ENCODE peak calls at places on chromosomes 2 and 18, in four cellular contexts. P, N, V and J are unnamed samples.
A peak's percentile ranks its signal among the peaks of the same experiment; 100 is the strongest.

GRCh38 chr2:169983506-169983905 is 156.3 kb downstream of the UBR3 start:
- DNase-seq in P (no peak), N (no peak), V (no peak), J (no peak)

GRCh38 chr18:1483386-1483785 is 578.7 kb downstream of the ADCYAP1 start:
- DNase-seq in P (no peak), N (no peak), V (no peak), J (no peak)

GRCh38 chr2:113762377-113763118 is 6.1 kb upstream of the SLC35F5 start:
- DNase-seq in P (no peak), N (no peak), V (no peak), J (no peak)

GRCh38 chr2:10120938-10121574 is 1.5 kb upstream of the RRM2 start:
- DNase-seq in P (no peak), N (peak; percentile 55), V (peak; percentile 57), J (no peak)

GRCh38 chr2:51256736-51257135 is 224.8 kb upstream of the NRXN1 start:
- DNase-seq in P (no peak), N (no peak), V (no peak), J (no peak)

GRCh38 chr2:192236136-192236535 is 41.4 kb upstream of the TMEFF2 start:
- DNase-seq in P (no peak), N (no peak), V (no peak), J (no peak)

GRCh38 chr2:160175169-160176130 is 24.6 kb downstream of the ITGB6 start:
- DNase-seq in P (no peak), N (no peak), V (no peak), J (no peak)

GRCh38 chr2:85394256-85394655 is 15.9 kb downstream of the CAPG start:
- DNase-seq in P (no peak), N (no peak), V (no peak), J (no peak)

GRCh38 chr2:32011566-32011960 is 755 bp upstream of the MEMO1 start:
- DNase-seq in P (no peak), N (no peak), V (peak; percentile 34), J (no peak)

GRCh38 chr2:157785866-157786662 is 90.1 kb downstream of the ACVR1 start:
- DNase-seq in P (no peak), N (no peak), V (no peak), J (no peak)

GRCh38 chr2:79855264-79856006 is 342.6 kb downstream of the CTNNA2 start:
- DNase-seq in P (peak; percentile 6), N (peak; percentile 21), V (no peak), J (no peak)

GRCh38 chr2:221517362-221518121 is 54.6 kb downstream of the EPHA4 start:
- DNase-seq in P (no peak), N (peak; percentile 67), V (peak; percentile 66), J (peak; percentile 52)

GRCh38 chr2:83531211-83531610 is 927.9 kb downstream of the SUCLG1 start:
- DNase-seq in P (no peak), N (no peak), V (no peak), J (no peak)

GRCh38 chr2:38666578-38666926 is 638 bp downstream of the GALM start:
- DNase-seq in P (no peak), N (peak; percentile 89), V (peak; percentile 34), J (no peak)

GRCh38 chr2:61660511-61661388 is 122.6 kb upstream of the XPO1 start:
- DNase-seq in P (no peak), N (no peak), V (no peak), J (no peak)

GRCh38 chr18:63213331-63213900 is 106.2 kb downstream of the BCL2 start:
- DNase-seq in P (no peak), N (no peak), V (no peak), J (no peak)

GRCh38 chr2:110984654-110985053 is 136.1 kb upstream of the BCL2L11 start:
- DNase-seq in P (no peak), N (no peak), V (no peak), J (no peak)

GRCh38 chr2:194954216-194954615 is 702.8 kb upstream of the SLC39A10 start:
- DNase-seq in P (no peak), N (no peak), V (no peak), J (no peak)

GRCh38 chr2:159484537-159484936 is 131.8 kb downstream of the BAZ2B start:
- DNase-seq in P (no peak), N (no peak), V (no peak), J (no peak)

GRCh38 chr2:149799296-149799695 is 211.7 kb upstream of the MMADHC start:
- DNase-seq in P (no peak), N (no peak), V (no peak), J (no peak)

GRCh38 chr2:85707304-85707703 is 13.1 kb downstream of the GNLY start:
- DNase-seq in P (peak; percentile 92), N (peak; percentile 80), V (peak; percentile 84), J (peak; percentile 79)

GRCh38 chr2:27870724-27871123 is 19.5 kb downstream of the RBKS start:
- DNase-seq in P (no peak), N (no peak), V (no peak), J (no peak)

GRCh38 chr2:12717191-12717987 is 653 bp downstream of the TRIB2 start:
- DNase-seq in P (peak; percentile 40), N (peak; percentile 45), V (peak; percentile 70), J (no peak)

GRCh38 chr18:44701227-44701626 is 20.5 kb downstream of the SETBP1 start:
- DNase-seq in P (no peak), N (no peak), V (no peak), J (no peak)

GRCh38 chr2:97348265-97348664 is 235.3 kb downstream of the ANKRD36 start:
- DNase-seq in P (no peak), N (no peak), V (no peak), J (no peak)

GRCh38 chr18:78727877-78728276 is 251.7 kb upstream of the SALL3 start:
- DNase-seq in P (no peak), N (no peak), V (no peak), J (no peak)

DNA sequence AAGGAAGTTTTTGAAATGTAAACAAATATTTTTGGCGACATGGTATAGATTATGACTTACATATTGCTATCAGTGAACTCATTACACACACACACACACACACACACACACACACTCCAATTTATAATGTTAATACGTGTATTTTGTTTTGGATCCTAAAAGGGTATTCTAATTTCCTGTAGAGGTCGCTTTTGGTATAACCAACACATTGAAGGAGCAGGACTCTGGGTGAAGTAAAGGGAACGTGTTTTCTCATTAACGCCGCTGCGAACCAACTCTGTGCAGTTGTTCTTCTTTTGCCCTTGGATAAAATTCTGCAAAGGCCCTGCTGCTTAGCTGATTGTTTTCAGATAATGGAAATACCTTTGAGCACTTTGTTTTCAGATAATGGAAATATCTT is 190.4 kb downstream of the PMAIP1 start:
- DNase-seq in P (no peak), N (no peak), V (peak; percentile 7), J (no peak)
- TF ChIP-seq CTCF in P (no peak), N (no peak), V (peak; percentile 37), J (no peak)

GRCh38 chr18:5476961-5477800 is 66.6 kb downstream of the EPB41L3 start:
- DNase-seq in P (no peak), N (no peak), V (no peak), J (no peak)
- TF ChIP-seq CTCF in P (no peak), N (no peak), V (no peak), J (no peak)

DNA sequence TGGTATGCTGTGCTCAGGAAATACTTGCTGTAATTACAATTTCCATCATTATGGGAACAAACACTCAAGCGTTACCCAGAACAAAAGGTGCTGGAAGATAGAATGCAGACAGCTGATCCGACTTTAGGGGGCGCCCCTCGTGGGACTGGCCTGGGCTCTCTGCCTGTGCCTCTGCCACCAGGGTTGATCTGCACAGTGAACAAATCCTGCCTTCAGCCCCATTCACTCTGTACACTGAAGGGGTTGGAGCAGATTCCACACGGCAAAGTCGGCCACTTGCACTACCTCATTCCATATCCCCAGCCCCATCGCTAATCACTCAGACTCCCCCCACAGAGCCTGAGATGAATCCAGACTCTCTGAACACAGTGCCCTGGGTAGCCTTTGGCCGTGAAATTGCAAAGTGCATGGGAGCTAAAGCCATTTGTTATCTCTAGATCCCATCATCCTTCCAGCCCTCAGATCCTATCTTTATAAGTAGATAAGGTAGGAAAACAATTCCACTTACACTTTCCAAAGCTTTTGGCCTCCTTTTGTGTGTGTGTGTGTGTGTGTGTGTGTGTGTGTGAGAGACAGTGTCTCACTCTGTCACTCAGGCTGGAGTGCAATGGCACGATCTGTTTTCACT is 69.3 kb downstream of the INPP5D start:
- DNase-seq in P (peak; percentile 21), N (no peak), V (no peak), J (no peak)
- TF ChIP-seq CTCF in P (no peak), N (no peak), V (peak; percentile 61), J (no peak)

DNA sequence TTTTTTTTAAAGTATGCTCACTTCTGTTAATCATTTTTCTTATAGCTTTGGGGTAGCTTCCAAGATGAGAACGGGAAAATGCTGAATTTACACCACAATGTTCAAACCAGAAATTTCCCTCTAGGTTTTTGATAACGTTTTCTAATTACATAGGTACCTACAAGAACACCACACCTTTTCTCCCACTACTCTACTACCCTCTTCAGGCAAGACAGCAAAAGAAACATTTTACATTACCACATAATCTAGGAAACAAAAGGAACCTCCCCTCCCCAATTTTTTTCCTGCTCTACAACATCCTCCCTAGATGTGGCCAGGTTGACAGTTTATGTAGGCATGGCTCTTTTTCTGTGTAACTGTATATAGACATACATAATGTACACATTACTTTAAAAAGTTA is 32.4 kb downstream of the NDUFAF7 start:
- DNase-seq in P (no peak), N (no peak), V (peak; percentile 19), J (no peak)
- TF ChIP-seq CTCF in P (no peak), N (no peak), V (peak; percentile 55), J (no peak)